ENCODE peak calls at places on chromosome 14, in four cellular contexts. O is tibial nerve, E is body of pancreas, H is right atrium auricular region. C is an unnamed sample.

GRCh38 chr14:22012452-22012851 is 338.8 kb upstream of the OR4E1 start:
- DNase-seq in O (no peak), E (no peak), H (no peak), C (peak)

GRCh38 chr14:37122288-37122687 is 50.1 kb downstream of the SLC25A21 start:
- DNase-seq in O (no peak), E (no peak), H (no peak), C (no peak)

GRCh38 chr14:38282941-38283340 is 27.0 kb upstream of the CLEC14A start:
- DNase-seq in O (no peak), E (no peak), H (no peak), C (no peak)

GRCh38 chr14:26863736-26864135 is 265.9 kb upstream of the NOVA1 start:
- DNase-seq in O (no peak), E (no peak), H (no peak), C (no peak)

GRCh38 chr14:77284066-77284855 is 13.3 kb upstream of the NGB start:
- DNase-seq in O (no peak), E (no peak), H (no peak), C (no peak)

GRCh38 chr14:62886461-62886860 is 158.8 kb downstream of the KCNH5 start:
- DNase-seq in O (no peak), E (no peak), H (no peak), C (no peak)

GRCh38 chr14:93301821-93302447 is 30.9 kb downstream of the BTBD7 start:
- DNase-seq in O (no peak), E (no peak), H (no peak), C (no peak)

GRCh38 chr14:81677736-81678135 is 144.1 kb upstream of the SEL1L start:
- DNase-seq in O (no peak), E (no peak), H (no peak), C (no peak)

GRCh38 chr14:75800792-75801191 is 139.7 kb downstream of the TTLL5 start:
- DNase-seq in O (no peak), E (no peak), H (no peak), C (no peak)

GRCh38 chr14:74510211-74510931 is 16.8 kb downstream of the ISCA2 start:
- DNase-seq in O (no peak), E (no peak), H (no peak), C (peak)

DNA sequence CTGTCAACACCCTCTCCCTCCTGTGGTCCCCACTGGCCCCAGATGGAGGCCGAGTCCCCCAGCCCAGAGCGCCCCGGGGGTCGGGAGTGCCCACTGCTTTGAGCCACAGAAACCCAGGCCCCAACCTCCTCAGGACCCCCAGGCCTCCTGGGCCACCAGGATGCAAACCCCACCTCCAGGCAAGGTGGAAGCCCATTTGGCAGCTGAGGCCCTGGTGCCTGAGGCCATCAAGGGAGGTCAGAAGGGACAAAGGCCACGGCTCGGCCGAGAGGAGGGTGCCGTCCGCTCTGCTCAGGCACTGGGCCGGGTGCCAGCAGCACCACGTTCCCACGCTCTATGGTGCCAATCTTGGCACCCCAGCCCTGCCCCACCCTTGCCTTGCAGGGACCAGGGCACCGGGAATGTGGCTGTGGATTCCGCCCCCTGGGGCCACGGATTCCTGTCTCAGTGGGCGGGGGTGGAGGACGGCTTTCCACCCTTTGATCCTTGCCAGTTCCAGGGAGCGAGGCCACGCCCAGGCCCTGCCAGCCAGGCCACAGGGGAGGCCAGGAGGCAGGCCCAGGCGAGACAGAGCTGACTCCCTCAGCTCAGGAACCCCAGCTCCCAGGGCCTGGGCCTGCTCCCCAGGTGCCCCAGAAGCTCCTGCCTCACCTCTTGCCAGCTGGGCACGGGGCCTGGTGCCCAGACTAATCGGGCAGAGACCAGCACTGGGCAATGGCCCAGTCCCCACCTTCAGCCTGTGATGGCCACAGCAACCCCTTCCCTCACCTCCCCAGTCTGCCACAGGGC is 26.3 kb upstream of the GPR132 start:
- DNase-seq in O (no peak), E (peak), H (no peak), C (no peak)
- H3K27ac ChIP-seq in O (peak), E (peak), H (peak), C (peak)

GRCh38 chr14:53003776-53004175 is 52.9 kb upstream of the FERMT2 start:
- DNase-seq in O (no peak), E (no peak), H (no peak), C (no peak)

GRCh38 chr14:53004976-53005375 is 54.1 kb upstream of the FERMT2 start:
- DNase-seq in O (no peak), E (no peak), H (no peak), C (no peak)

GRCh38 chr14:53001787-53002378 is 51.0 kb upstream of the FERMT2 start:
- DNase-seq in O (no peak), E (no peak), H (no peak), C (no peak)

GRCh38 chr14:52998376-52999010 is 47.6 kb upstream of the FERMT2 start:
- DNase-seq in O (no peak), E (no peak), H (no peak), C (no peak)

GRCh38 chr14:53002576-53002975 is 51.7 kb upstream of the FERMT2 start:
- DNase-seq in O (no peak), E (no peak), H (no peak), C (no peak)
- H3K27ac ChIP-seq in O (no peak), E (no peak), H (no peak), C (no peak)

GRCh38 chr14:24188251-24189058 is at the start of gene IPO4:
- DNase-seq in O (peak), E (peak), H (peak), C (peak)

GRCh38 chr14:24189059-24189375 is 401 bp upstream of the IPO4 start:
- DNase-seq in O (no peak), E (no peak), H (no peak), C (no peak)

GRCh38 chr14:24187538-24187915 is 1.1 kb downstream of the IPO4 start:
- DNase-seq in O (no peak), E (no peak), H (no peak), C (no peak)

GRCh38 chr14:24190416-24190815 is 1.8 kb upstream of the IPO4 start:
- DNase-seq in O (no peak), E (no peak), H (no peak), C (no peak)

GRCh38 chr14:24189460-24189859 is 844 bp upstream of the IPO4 start:
- DNase-seq in O (no peak), E (no peak), H (no peak), C (no peak)
- H3K27ac ChIP-seq in O (no peak), E (peak), H (no peak), C (peak)

GRCh38 chr14:61557854-61558253 is 137.5 kb upstream of the HIF1A start:
- DNase-seq in O (no peak), E (no peak), H (peak), C (no peak)
- H3K27ac ChIP-seq in O (no peak), E (peak), H (no peak), C (no peak)

DNA sequence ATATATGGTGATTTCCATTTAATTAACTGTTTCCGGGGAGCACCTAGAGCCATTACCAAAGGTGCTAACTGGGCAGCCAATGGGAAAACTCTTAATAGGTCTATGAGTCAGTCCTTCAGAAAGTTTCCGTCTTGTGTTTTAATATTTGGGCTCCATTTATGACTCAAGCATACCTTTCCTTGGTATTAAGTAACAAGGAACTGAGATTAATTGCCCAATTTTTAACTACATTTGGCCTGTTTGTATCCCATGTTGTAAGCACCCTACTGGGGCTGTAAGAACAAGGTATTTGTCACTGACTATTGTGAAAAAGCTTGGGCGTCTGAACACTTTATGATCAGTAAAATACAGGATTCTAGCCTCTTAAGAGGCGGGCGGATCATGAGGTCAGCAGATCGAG is 62.8 kb upstream of the FOXN3 start:
- DNase-seq in O (no peak), E (no peak), H (no peak), C (no peak)
- H3K27ac ChIP-seq in O (no peak), E (no peak), H (peak), C (no peak)

GRCh38 chr14:98928418-98928817 is 343.6 kb downstream of the BCL11B start:
- DNase-seq in O (no peak), E (no peak), H (no peak), C (no peak)

GRCh38 chr14:98926802-98927201 is 345.2 kb downstream of the BCL11B start:
- DNase-seq in O (no peak), E (no peak), H (no peak), C (no peak)

GRCh38 chr14:98924046-98924445 is 348.0 kb downstream of the BCL11B start:
- DNase-seq in O (no peak), E (no peak), H (no peak), C (no peak)

GRCh38 chr14:98925362-98926040 is 346.5 kb downstream of the BCL11B start:
- DNase-seq in O (no peak), E (no peak), H (no peak), C (no peak)

GRCh38 chr14:98926151-98926550 is 345.8 kb downstream of the BCL11B start:
- DNase-seq in O (no peak), E (no peak), H (no peak), C (no peak)
- H3K27ac ChIP-seq in O (no peak), E (no peak), H (no peak), C (no peak)

GRCh38 chr14:23436327-23437141 is 1.1 kb upstream of the MYH7 start:
- DNase-seq in O (no peak), E (no peak), H (peak), C (peak)

GRCh38 chr14:23432946-23433345 is 2.5 kb downstream of the MYH7 start:
- DNase-seq in O (no peak), E (no peak), H (no peak), C (no peak)

GRCh38 chr14:23435540-23436326 is at the start of gene MYH7:
- DNase-seq in O (no peak), E (no peak), H (peak), C (peak)

GRCh38 chr14:23433457-23433856 is 2.0 kb downstream of the MYH7 start:
- DNase-seq in O (no peak), E (no peak), H (no peak), C (no peak)

GRCh38 chr14:23434488-23435219 is 806 bp downstream of the MYH7 start:
- DNase-seq in O (no peak), E (no peak), H (peak), C (peak)
- H3K27ac ChIP-seq in O (no peak), E (no peak), H (peak), C (peak)

GRCh38 chr14:56295743-56296142 is 177.5 kb downstream of the PELI2 start:
- DNase-seq in O (no peak), E (no peak), H (no peak), C (no peak)

GRCh38 chr14:56289155-56289554 is 170.9 kb downstream of the PELI2 start:
- DNase-seq in O (no peak), E (no peak), H (no peak), C (no peak)

GRCh38 chr14:56294125-56294524 is 175.9 kb downstream of the PELI2 start:
- DNase-seq in O (no peak), E (no peak), H (no peak), C (no peak)

GRCh38 chr14:56293506-56293905 is 175.3 kb downstream of the PELI2 start:
- DNase-seq in O (no peak), E (no peak), H (no peak), C (no peak)

GRCh38 chr14:56290195-56290594 is 172.0 kb downstream of the PELI2 start:
- DNase-seq in O (no peak), E (no peak), H (no peak), C (no peak)
- H3K27ac ChIP-seq in O (no peak), E (no peak), H (no peak), C (no peak)

GRCh38 chr14:98167253-98167652 is 1104.7 kb downstream of the BCL11B start:
- DNase-seq in O (no peak), E (no peak), H (no peak), C (no peak)

GRCh38 chr14:98169170-98169587 is 1102.8 kb downstream of the BCL11B start:
- DNase-seq in O (no peak), E (no peak), H (no peak), C (no peak)

GRCh38 chr14:98167702-98168101 is 1104.3 kb downstream of the BCL11B start:
- DNase-seq in O (no peak), E (no peak), H (no peak), C (no peak)

GRCh38 chr14:98170580-98170979 is 1101.4 kb downstream of the BCL11B start:
- DNase-seq in O (no peak), E (no peak), H (no peak), C (no peak)

DNA sequence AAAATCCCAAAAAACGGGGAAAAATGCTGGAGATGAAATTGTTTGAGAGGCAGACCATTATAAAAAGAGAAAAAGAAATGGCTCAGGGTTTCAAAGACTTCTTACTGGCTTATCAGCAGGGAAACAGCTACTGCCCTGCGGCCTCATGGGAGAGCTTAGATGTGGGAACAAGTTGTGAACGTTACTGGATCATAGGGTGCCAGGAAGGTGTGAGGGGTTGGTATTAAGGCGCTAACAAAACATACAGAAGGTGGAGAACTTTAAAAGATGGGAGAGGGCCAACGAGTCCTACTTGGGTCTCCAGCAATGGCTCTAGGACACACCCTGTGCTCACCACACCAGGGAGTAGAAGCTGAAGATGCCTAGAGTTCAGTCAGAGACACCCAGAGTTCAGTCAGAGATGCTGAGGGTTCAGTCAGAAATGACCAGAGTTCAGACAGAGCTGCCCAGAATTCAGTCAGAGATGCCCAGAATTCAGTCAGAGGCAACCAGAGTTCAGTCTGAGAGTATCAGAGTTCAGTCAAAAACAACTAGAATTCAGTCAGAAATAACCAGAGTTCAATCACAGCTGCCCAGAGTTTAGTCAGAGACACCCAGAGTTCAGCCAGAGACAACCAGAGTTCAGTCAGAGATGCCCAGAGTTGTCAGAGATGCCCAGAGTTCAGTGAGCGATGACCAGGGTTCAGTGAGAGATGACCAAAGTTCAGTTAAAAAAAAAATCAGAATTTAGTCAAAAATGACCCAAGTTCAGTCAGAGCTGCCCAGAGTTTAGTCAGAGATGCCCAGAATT is 1103.6 kb downstream of the BCL11B start:
- DNase-seq in O (no peak), E (no peak), H (no peak), C (no peak)
- H3K27ac ChIP-seq in O (no peak), E (no peak), H (no peak), C (no peak)

C was measured in gastrocnemius medialis.